ENCODE peak calls at places on chromosomes 5 and 9, in five cellular contexts. R is CD8-positive, alpha-beta memory T cell; G is OCI-LY7; J is lower lobe of right lung; B is heart left ventricle. E is an unnamed sample.

GRCh38 chr5:100550531-100551036 is 15.4 kb downstream of the FAM174A start:
- DNase-seq in R (no peak), G (no peak), J (no peak), B (no peak), E (no peak)

GRCh38 chr5:172800088-172800551 is 29.1 kb upstream of the DUSP1 start:
- DNase-seq in R (no peak), G (no peak), J (peak), B (peak), E (no peak)

GRCh38 chr9:75063556-75064305 is 24.2 kb downstream of the NMRK1 start:
- DNase-seq in R (no peak), G (no peak), J (no peak), B (no peak), E (no peak)

GRCh38 chr5:38556115-38556598 is 289 bp downstream of the LIFR start:
- DNase-seq in R (no peak), G (no peak), J (no peak), B (no peak), E (no peak)

GRCh38 chr9:114016101-114016500 is 62.0 kb downstream of the AMBP start:
- DNase-seq in R (no peak), G (no peak), J (no peak), B (peak), E (no peak)

GRCh38 chr9:112044183-112044582 is 130.9 kb downstream of the SUSD1 start:
- DNase-seq in R (no peak), G (no peak), J (no peak), B (no peak), E (no peak)

GRCh38 chr9:128149001-128149701 is at the start of gene LCN2:
- DNase-seq in R (no peak), G (no peak), J (peak), B (no peak), E (no peak)

GRCh38 chr5:172646716-172647285 is 5.7 kb downstream of the NEURL1B start:
- DNase-seq in R (no peak), G (no peak), J (no peak), B (peak), E (no peak)

GRCh38 chr5:69492391-69493234 is at the start of gene OCLN:
- DNase-seq in R (no peak), G (no peak), J (peak), B (peak), E (no peak)
- H3K27ac ChIP-seq in R (no peak), G (no peak), J (peak), B (no peak), E (peak)

GRCh38 chr9:35001285-35001677 is 11.7 kb downstream of the DNAJB5 start:
- DNase-seq in R (no peak), G (no peak), J (no peak), B (no peak), E (no peak)
- H3K27ac ChIP-seq in R (peak), G (no peak), J (no peak), B (no peak), E (no peak)

DNA sequence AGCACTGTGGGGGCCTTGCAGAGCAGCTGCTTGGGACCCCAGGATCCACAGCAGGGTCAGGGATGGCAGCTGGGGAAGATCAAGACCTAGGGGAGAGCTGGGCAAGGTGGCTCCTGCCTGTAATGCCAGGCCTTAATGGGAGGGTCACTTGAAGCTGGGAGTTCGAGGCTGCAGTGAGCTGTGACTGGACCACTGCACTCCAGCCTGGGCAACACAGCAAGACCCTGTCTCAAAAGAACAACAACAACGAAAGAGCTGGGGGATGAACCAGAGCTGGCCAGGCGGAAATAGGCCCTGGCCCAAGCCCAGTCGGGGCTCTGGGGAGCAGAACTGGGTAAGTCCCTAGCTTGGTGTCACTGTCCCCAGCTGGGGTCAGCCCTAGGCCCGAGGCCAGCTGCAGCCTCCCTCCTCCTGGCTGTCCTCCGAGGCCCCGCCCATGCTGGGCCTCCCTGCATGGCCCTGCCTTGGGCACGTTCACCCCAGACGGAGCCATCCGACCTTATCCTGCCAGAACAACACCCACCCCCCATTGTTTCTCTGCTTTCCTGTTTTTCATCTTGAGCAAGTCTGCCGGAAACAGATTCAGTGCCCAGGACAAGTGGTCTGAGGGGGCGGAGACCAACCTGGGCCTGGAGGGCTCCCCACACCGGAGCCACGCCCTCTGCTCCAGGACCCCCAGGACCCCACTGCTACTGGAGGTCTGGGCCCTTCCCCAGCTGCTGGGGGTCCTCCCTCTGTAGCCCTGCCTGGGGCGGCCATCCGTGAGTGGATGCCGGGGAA is 1.9 kb downstream of the DIPK1B start:
- DNase-seq in R (no peak), G (no peak), J (no peak), B (peak), E (no peak)
- H3K27ac ChIP-seq in R (no peak), G (no peak), J (peak), B (peak), E (no peak)

GRCh38 chr5:149803153-149803552 is 73.0 kb downstream of the PPARGC1B start:
- DNase-seq in R (no peak), G (no peak), J (no peak), B (no peak), E (no peak)
- H3K27ac ChIP-seq in R (no peak), G (no peak), J (no peak), B (peak), E (no peak)

GRCh38 chr9:36996677-36997076 is 37.4 kb downstream of the PAX5 start:
- DNase-seq in R (no peak), G (no peak), J (no peak), B (no peak), E (no peak)

GRCh38 chr9:36993933-36994764 is 39.9 kb downstream of the PAX5 start:
- DNase-seq in R (peak), G (peak), J (no peak), B (no peak), E (no peak)

GRCh38 chr9:36995927-36996471 is 38.1 kb downstream of the PAX5 start:
- DNase-seq in R (peak), G (peak), J (no peak), B (peak), E (peak)

GRCh38 chr9:36999728-37000333 is 34.2 kb downstream of the PAX5 start:
- DNase-seq in R (no peak), G (peak), J (no peak), B (no peak), E (no peak)

DNA sequence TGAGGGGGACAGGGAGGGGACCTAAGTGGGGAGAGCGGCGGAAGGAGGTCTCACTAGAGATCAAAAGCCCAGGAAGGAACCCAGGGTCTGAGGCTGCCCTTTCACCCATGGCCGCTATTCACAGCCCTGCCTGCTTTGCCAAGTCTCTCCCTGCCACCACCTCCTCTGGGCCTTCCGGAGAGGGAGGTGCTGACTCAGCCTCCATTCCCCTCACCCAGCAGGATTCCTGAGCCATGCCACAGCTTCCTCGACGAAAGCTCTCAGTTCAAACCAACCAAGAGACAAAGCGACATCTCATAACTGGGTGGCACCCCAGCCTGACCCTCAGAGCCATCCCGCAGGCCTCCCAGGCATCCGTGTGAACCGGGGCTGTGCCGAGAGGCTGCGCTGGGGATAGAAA is 36.7 kb downstream of the PAX5 start:
- DNase-seq in R (no peak), G (no peak), J (no peak), B (no peak), E (no peak)
- H3K27ac ChIP-seq in R (no peak), G (peak), J (no peak), B (no peak), E (no peak)

GRCh38 chr5:132100672-132101261 is 27.2 kb downstream of the CSF2 start:
- DNase-seq in R (no peak), G (peak), J (no peak), B (no peak), E (no peak)

GRCh38 chr5:132102944-132103343 is 29.4 kb downstream of the CSF2 start:
- DNase-seq in R (no peak), G (peak), J (no peak), B (no peak), E (no peak)

GRCh38 chr5:132103380-132103951 is 29.9 kb downstream of the CSF2 start:
- DNase-seq in R (peak), G (peak), J (peak), B (peak), E (peak)

GRCh38 chr5:132101385-132101880 is 27.8 kb downstream of the CSF2 start:
- DNase-seq in R (no peak), G (no peak), J (no peak), B (no peak), E (no peak)

DNA sequence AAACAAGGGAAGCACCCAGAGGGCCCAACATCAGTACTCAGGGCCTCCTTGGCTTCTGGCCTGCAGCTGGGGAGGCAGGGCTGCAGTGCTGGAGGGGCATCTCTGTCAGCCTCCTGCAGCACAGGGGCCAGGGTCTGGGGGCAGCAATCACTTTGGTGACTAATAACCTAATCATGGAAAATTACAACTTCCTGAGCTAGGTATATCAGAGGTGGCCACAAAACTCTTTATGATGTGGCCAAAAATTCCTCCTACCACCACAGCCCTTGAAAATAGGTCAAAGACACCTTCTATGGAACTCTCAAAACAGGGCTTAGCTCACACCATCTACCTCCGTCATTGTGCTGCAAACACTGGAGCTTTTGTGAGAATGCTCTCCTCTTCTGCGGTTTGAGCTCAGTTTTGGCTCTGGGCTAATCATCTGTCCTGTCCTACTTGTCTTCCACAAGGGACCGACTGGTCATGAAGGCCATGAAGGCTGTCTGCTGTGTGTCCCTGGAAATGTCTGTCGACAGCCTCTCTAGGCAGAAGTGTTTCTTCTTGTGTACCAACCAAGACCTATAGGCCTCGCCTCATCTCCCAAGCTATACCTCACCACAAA is 28.6 kb downstream of the CSF2 start:
- DNase-seq in R (peak), G (no peak), J (no peak), B (no peak), E (no peak)
- H3K27ac ChIP-seq in R (peak), G (no peak), J (peak), B (no peak), E (no peak)

DNA sequence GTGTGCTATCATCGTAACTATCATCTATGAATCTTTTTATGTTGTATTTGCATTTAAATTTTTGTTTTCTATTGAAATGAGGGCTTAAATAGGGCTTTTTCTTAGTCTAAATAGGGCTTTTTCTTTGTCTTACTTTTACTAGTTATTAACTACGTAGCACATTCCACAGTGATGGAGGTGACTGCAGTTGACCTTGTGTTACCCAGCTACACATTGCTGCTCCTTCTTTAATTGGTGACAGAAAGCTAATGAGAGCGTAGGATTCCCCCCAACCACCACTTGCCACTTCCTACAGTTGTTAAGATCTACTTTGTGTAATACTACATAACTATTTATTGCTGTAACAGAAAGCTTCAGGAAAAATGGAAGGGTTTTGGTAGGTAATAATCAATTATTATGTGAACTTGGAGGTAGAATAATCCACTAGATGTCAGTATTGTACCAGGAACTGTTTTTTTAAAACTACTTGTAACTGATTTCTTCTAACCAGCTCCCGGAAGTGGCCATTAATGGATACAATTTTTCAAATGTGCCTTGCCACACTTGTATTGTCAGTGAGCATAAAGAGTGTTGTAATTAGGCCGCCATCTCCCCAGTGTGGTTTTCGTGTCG is 18.0 kb downstream of the MTRR start:
- DNase-seq in R (peak), G (peak), J (no peak), B (no peak), E (no peak)
- H3K27ac ChIP-seq in R (no peak), G (no peak), J (no peak), B (no peak), E (peak)